ENCODE peak calls at places on chromosomes 13 and 19, in four cellular contexts. One of them, this sample, is unnamed. For H3K4me1, the result is how much of the 10 kb centered on the place peaks cover.

GRCh38 chr19:18251587-18252369 is 22.5 kb downstream of the IQCN start:
- DNase-seq in upper lobe of right lung: peak
- DNase-seq in fibroblast of lung: peak
- DNase-seq in mucosa of descending colon: peak
- DNase-seq in this sample: peak

GRCh38 chr19:13732337-13732736 is 32.0 kb upstream of the MRI1 start:
- DNase-seq in mucosa of descending colon: no peak
- DNase-seq in upper lobe of right lung: no peak
- DNase-seq in fibroblast of lung: no peak
- DNase-seq in this sample: no peak

GRCh38 chr19:51695702-51696315 is 2.7 kb downstream of the SPACA6 start:
- DNase-seq in upper lobe of right lung: no peak
- DNase-seq in fibroblast of lung: no peak
- DNase-seq in mucosa of descending colon: no peak
- DNase-seq in this sample: no peak

GRCh38 chr19:49832556-49832955 is 14.5 kb downstream of the MED25 start:
- DNase-seq in upper lobe of right lung: no peak
- DNase-seq in mucosa of descending colon: no peak
- DNase-seq in fibroblast of lung: no peak
- DNase-seq in this sample: no peak

GRCh38 chr19:17515408-17516149 is 4.1 kb downstream of the PGLS start:
- DNase-seq in fibroblast of lung: no peak
- DNase-seq in mucosa of descending colon: no peak
- DNase-seq in upper lobe of right lung: no peak
- DNase-seq in this sample: no peak

GRCh38 chr19:11130824-11131455 is 24.6 kb downstream of the SPC24 start:
- DNase-seq in fibroblast of lung: peak
- DNase-seq in mucosa of descending colon: peak
- DNase-seq in upper lobe of right lung: peak
- DNase-seq in this sample: peak

GRCh38 chr13:112905990-112906641 is 62.9 kb upstream of the MCF2L start:
- DNase-seq in fibroblast of lung: no peak
- DNase-seq in upper lobe of right lung: no peak
- DNase-seq in mucosa of descending colon: no peak
- DNase-seq in this sample: peak

GRCh38 chr19:35955881-35956634 is 19.9 kb downstream of the LRFN3 start:
- DNase-seq in mucosa of descending colon: no peak
- DNase-seq in upper lobe of right lung: no peak
- DNase-seq in fibroblast of lung: no peak
- DNase-seq in this sample: no peak

GRCh38 chr19:21569497-21569870 is 64.1 kb downstream of the ZNF429 start:
- DNase-seq in upper lobe of right lung: peak
- DNase-seq in fibroblast of lung: peak
- DNase-seq in mucosa of descending colon: no peak
- DNase-seq in this sample: peak

GRCh38 chr19:51654783-51655182 is 8.2 kb upstream of the SIGLEC14 start:
- DNase-seq in fibroblast of lung: no peak
- DNase-seq in upper lobe of right lung: no peak
- DNase-seq in mucosa of descending colon: no peak
- DNase-seq in this sample: no peak

GRCh38 chr19:49441210-49441959 is at the start of gene SLC17A7:
- DNase-seq in mucosa of descending colon: no peak
- DNase-seq in fibroblast of lung: no peak
- DNase-seq in upper lobe of right lung: no peak
- DNase-seq in this sample: no peak

GRCh38 chr19:34676697-34677385 is at the start of gene SCGB2B2:
- DNase-seq in upper lobe of right lung: no peak
- DNase-seq in fibroblast of lung: no peak
- DNase-seq in mucosa of descending colon: peak
- DNase-seq in this sample: no peak

GRCh38 chr19:2561895-2562294 is 86.0 kb downstream of the GADD45B start:
- DNase-seq in mucosa of descending colon: peak
- DNase-seq in upper lobe of right lung: no peak
- DNase-seq in fibroblast of lung: no peak
- DNase-seq in this sample: no peak

GRCh38 chr19:21474671-21475181 is 30.7 kb upstream of the ZNF429 start:
- DNase-seq in mucosa of descending colon: peak
- DNase-seq in upper lobe of right lung: peak
- DNase-seq in fibroblast of lung: peak
- DNase-seq in this sample: peak

GRCh38 chr19:11382898-11383705 is 1.0 kb downstream of the EPOR start:
- DNase-seq in fibroblast of lung: no peak
- DNase-seq in mucosa of descending colon: peak
- DNase-seq in upper lobe of right lung: peak
- DNase-seq in this sample: peak

GRCh38 chr19:34325961-34326360 is 39.0 kb upstream of the GPI start:
- DNase-seq in fibroblast of lung: no peak
- DNase-seq in mucosa of descending colon: no peak
- DNase-seq in upper lobe of right lung: no peak
- DNase-seq in this sample: no peak

GRCh38 chr19:35090160-35090794 is 25.3 kb upstream of the FXYD3 start:
- DNase-seq in mucosa of descending colon: no peak
- DNase-seq in fibroblast of lung: peak
- DNase-seq in upper lobe of right lung: peak
- DNase-seq in this sample: peak

GRCh38 chr13:39313721-39314120 is 275.5 kb downstream of the NHLRC3 start:
- DNase-seq in upper lobe of right lung: no peak
- DNase-seq in fibroblast of lung: no peak
- DNase-seq in mucosa of descending colon: no peak
- DNase-seq in this sample: no peak

GRCh38 chr19:3178377-3178972 is at the start of gene S1PR4:
- DNase-seq in upper lobe of right lung: peak
- DNase-seq in fibroblast of lung: no peak
- DNase-seq in mucosa of descending colon: peak
- DNase-seq in this sample: peak

GRCh38 chr13:98195054-98195791 is 18.2 kb upstream of the RNF113B start:
- DNase-seq in fibroblast of lung: no peak
- DNase-seq in upper lobe of right lung: no peak
- DNase-seq in mucosa of descending colon: no peak
- DNase-seq in this sample: no peak

GRCh38 chr19:18506545-18506944 is 15.3 kb downstream of the ELL start:
- DNase-seq in mucosa of descending colon: no peak
- DNase-seq in fibroblast of lung: no peak
- DNase-seq in upper lobe of right lung: no peak
- DNase-seq in this sample: no peak

GRCh38 chr13:97499181-97499580 is 65.2 kb downstream of the RAP2A start:
- DNase-seq in upper lobe of right lung: no peak
- DNase-seq in mucosa of descending colon: no peak
- DNase-seq in fibroblast of lung: no peak
- DNase-seq in this sample: no peak

GRCh38 chr13:66424417-66424816 is 805.7 kb downstream of the PCDH9 start:
- DNase-seq in upper lobe of right lung: no peak
- DNase-seq in fibroblast of lung: peak
- DNase-seq in mucosa of descending colon: no peak
- DNase-seq in this sample: no peak

GRCh38 chr13:35699181-35699580 is 222.7 kb upstream of the MAB21L1 start:
- DNase-seq in fibroblast of lung: peak
- DNase-seq in upper lobe of right lung: no peak
- DNase-seq in mucosa of descending colon: no peak
- DNase-seq in this sample: no peak

GRCh38 chr13:73303858-73304257 is 245.1 kb downstream of the KLF5 start:
- DNase-seq in fibroblast of lung: peak
- DNase-seq in upper lobe of right lung: no peak
- DNase-seq in mucosa of descending colon: no peak
- DNase-seq in this sample: no peak

GRCh38 chr19:15256708-15257331 is 24.6 kb upstream of the EPHX3 start:
- DNase-seq in fibroblast of lung: no peak
- DNase-seq in mucosa of descending colon: no peak
- DNase-seq in upper lobe of right lung: no peak
- DNase-seq in this sample: no peak

GRCh38 chr19:45681391-45682015 is 10.2 kb downstream of the SNRPD2 start:
- DNase-seq in fibroblast of lung: peak
- DNase-seq in upper lobe of right lung: peak
- DNase-seq in mucosa of descending colon: peak
- DNase-seq in this sample: peak

GRCh38 chr13:23902975-23903905 is 5.9 kb upstream of the C1QTNF9B start:
- DNase-seq in upper lobe of right lung: peak
- DNase-seq in mucosa of descending colon: no peak
- DNase-seq in fibroblast of lung: no peak
- DNase-seq in this sample: no peak

GRCh38 chr13:112509190-112509589 is 78.8 kb downstream of the TUBGCP3 start:
- DNase-seq in fibroblast of lung: no peak
- DNase-seq in mucosa of descending colon: no peak
- DNase-seq in upper lobe of right lung: no peak
- DNase-seq in this sample: no peak

GRCh38 chr13:41751277-41751676 is 209.6 kb downstream of the VWA8 start:
- DNase-seq in mucosa of descending colon: no peak
- DNase-seq in fibroblast of lung: peak
- DNase-seq in upper lobe of right lung: no peak
- DNase-seq in this sample: no peak

GRCh38 chr13:95505265-95505664 is 47.3 kb upstream of the CLDN10 start:
- DNase-seq in upper lobe of right lung: no peak
- DNase-seq in mucosa of descending colon: no peak
- DNase-seq in fibroblast of lung: peak
- DNase-seq in this sample: no peak

GRCh38 chr13:33536639-33537425 is 251.3 kb upstream of the STARD13 start:
- DNase-seq in mucosa of descending colon: no peak
- DNase-seq in upper lobe of right lung: no peak
- DNase-seq in fibroblast of lung: peak
- DNase-seq in this sample: no peak

GRCh38 chr13:28355822-28356371 is 139.0 kb downstream of the FLT1 start:
- DNase-seq in upper lobe of right lung: no peak
- DNase-seq in fibroblast of lung: peak
- DNase-seq in mucosa of descending colon: no peak
- DNase-seq in this sample: no peak

GRCh38 chr13:30569901-30570576 is 47.7 kb upstream of the USPL1 start:
- DNase-seq in fibroblast of lung: peak
- DNase-seq in mucosa of descending colon: no peak
- DNase-seq in upper lobe of right lung: no peak
- DNase-seq in this sample: no peak

GRCh38 chr13:25440081-25440480 is 68.3 kb downstream of the ATP8A2 start:
- DNase-seq in fibroblast of lung: no peak
- DNase-seq in upper lobe of right lung: no peak
- DNase-seq in mucosa of descending colon: no peak
- DNase-seq in this sample: no peak

GRCh38 chr19:411723-412355 is 2.9 kb upstream of the C2CD4C start:
- DNase-seq in upper lobe of right lung: peak
- DNase-seq in mucosa of descending colon: peak
- DNase-seq in fibroblast of lung: no peak
- DNase-seq in this sample: no peak

GRCh38 chr19:2059422-2060201 is 8.6 kb upstream of the MKNK2 start:
- DNase-seq in fibroblast of lung: peak
- DNase-seq in upper lobe of right lung: peak
- DNase-seq in mucosa of descending colon: peak
- DNase-seq in this sample: no peak

GRCh38 chr13:98739023-98739422 is 13.4 kb downstream of the SLC15A1 start:
- DNase-seq in mucosa of descending colon: no peak
- DNase-seq in upper lobe of right lung: no peak
- DNase-seq in fibroblast of lung: no peak
- DNase-seq in this sample: no peak

GRCh38 chr13:66886248-66886647 is 343.9 kb downstream of the PCDH9 start:
- DNase-seq in mucosa of descending colon: no peak
- DNase-seq in fibroblast of lung: peak
- DNase-seq in upper lobe of right lung: no peak
- DNase-seq in this sample: no peak

GRCh38 chr13:114017966-114018365 is 44.1 kb upstream of the C13orf46 start:
- DNase-seq in upper lobe of right lung: no peak
- DNase-seq in fibroblast of lung: no peak
- DNase-seq in mucosa of descending colon: no peak
- DNase-seq in this sample: no peak

GRCh38 chr13:114016321-114017027 is 42.6 kb upstream of the C13orf46 start:
- DNase-seq in upper lobe of right lung: no peak
- DNase-seq in mucosa of descending colon: peak
- DNase-seq in fibroblast of lung: no peak
- DNase-seq in this sample: no peak

GRCh38 chr13:114015608-114016295 is 41.9 kb upstream of the C13orf46 start:
- DNase-seq in upper lobe of right lung: peak
- DNase-seq in fibroblast of lung: no peak
- DNase-seq in mucosa of descending colon: peak
- DNase-seq in this sample: no peak

GRCh38 chr13:114018461-114019055 is 44.7 kb upstream of the C13orf46 start:
- DNase-seq in upper lobe of right lung: no peak
- DNase-seq in mucosa of descending colon: no peak
- DNase-seq in fibroblast of lung: no peak
- DNase-seq in this sample: no peak

GRCh38 chr13:114017028-114017630 is 43.3 kb upstream of the C13orf46 start:
- DNase-seq in mucosa of descending colon: no peak
- DNase-seq in fibroblast of lung: peak
- DNase-seq in upper lobe of right lung: no peak
- DNase-seq in this sample: no peak
- TF ChIP-seq CTCF in mucosa of descending colon: no peak
- TF ChIP-seq CTCF in fibroblast of lung: peak
- TF ChIP-seq CTCF in upper lobe of right lung: no peak
- TF ChIP-seq CTCF in this sample: no peak

GRCh38 chr13:44273991-44274810 is 99.4 kb upstream of the SERP2 start:
- DNase-seq in mucosa of descending colon: no peak
- DNase-seq in upper lobe of right lung: no peak
- DNase-seq in fibroblast of lung: no peak
- DNase-seq in this sample: no peak
- H3K4me1 ChIP-seq in mucosa of descending colon: under half
- H3K4me1 ChIP-seq in upper lobe of right lung: under half
- H3K4me1 ChIP-seq in fibroblast of lung: under half
- H3K4me1 ChIP-seq in this sample: under half

GRCh38 chr19:8324186-8325050 is 3.1 kb downstream of the RPS28 start:
- DNase-seq in mucosa of descending colon: peak
- DNase-seq in fibroblast of lung: no peak
- DNase-seq in upper lobe of right lung: no peak
- DNase-seq in this sample: no peak
- TF ChIP-seq CTCF in mucosa of descending colon: no peak
- TF ChIP-seq CTCF in fibroblast of lung: no peak
- TF ChIP-seq CTCF in upper lobe of right lung: no peak
- TF ChIP-seq CTCF in this sample: no peak

GRCh38 chr19:41328818-41329220 is 18.8 kb downstream of the CCDC97 start:
- DNase-seq in fibroblast of lung: no peak
- DNase-seq in mucosa of descending colon: no peak
- DNase-seq in upper lobe of right lung: no peak
- DNase-seq in this sample: no peak
- H3K4me1 ChIP-seq in fibroblast of lung: under half
- H3K4me1 ChIP-seq in mucosa of descending colon: under half
- H3K4me1 ChIP-seq in upper lobe of right lung: half or more
- H3K4me1 ChIP-seq in this sample: under half